ENCODE peak calls at places on chromosomes 4 and X, in four cellular contexts. One of them, this sample, is unnamed.

GRCh38 chr4:65521666-65522065 is 148.6 kb downstream of the EPHA5 start:
- DNase-seq in A549: no peak
- DNase-seq in K562: no peak
- DNase-seq in HepG2: no peak
- DNase-seq in this sample: no peak

GRCh38 chrX:30627818-30628652 is 25.2 kb upstream of the GK start:
- DNase-seq in HepG2: peak
- DNase-seq in K562: no peak
- DNase-seq in A549: no peak
- DNase-seq in this sample: no peak

GRCh38 chrX:6813836-6814370 is 279.0 kb upstream of the VCX3A start:
- DNase-seq in A549: no peak
- DNase-seq in HepG2: no peak
- DNase-seq in K562: no peak
- DNase-seq in this sample: peak

GRCh38 chr4:32148120-32148666 is 1428.0 kb downstream of the PCDH7 start:
- DNase-seq in HepG2: no peak
- DNase-seq in A549: no peak
- DNase-seq in K562: no peak
- DNase-seq in this sample: no peak

GRCh38 chr4:107863850-107864371 is 39.2 kb downstream of the SGMS2 start:
- DNase-seq in HepG2: peak
- DNase-seq in A549: no peak
- DNase-seq in K562: peak
- DNase-seq in this sample: no peak

GRCh38 chr4:136637071-136637777 is 895.1 kb downstream of the PCDH18 start:
- DNase-seq in A549: no peak
- DNase-seq in HepG2: peak
- DNase-seq in K562: peak
- DNase-seq in this sample: peak

GRCh38 chrX:34521563-34521962 is 135.5 kb downstream of the TMEM47 start:
- DNase-seq in HepG2: no peak
- DNase-seq in K562: no peak
- DNase-seq in A549: no peak
- DNase-seq in this sample: no peak

GRCh38 chr4:185772391-185773093 is 39.5 kb downstream of the SORBS2 start:
- DNase-seq in HepG2: no peak
- DNase-seq in A549: no peak
- DNase-seq in K562: no peak
- DNase-seq in this sample: no peak

GRCh38 chr4:138050601-138051000 is 191.5 kb downstream of the SLC7A11 start:
- DNase-seq in K562: no peak
- DNase-seq in HepG2: no peak
- DNase-seq in A549: no peak
- DNase-seq in this sample: peak

GRCh38 chr4:153929651-153930050 is 140.8 kb upstream of the SFRP2 start:
- DNase-seq in HepG2: no peak
- DNase-seq in K562: no peak
- DNase-seq in A549: no peak
- DNase-seq in this sample: no peak

GRCh38 chrX:72395252-72395651 is 89.5 kb upstream of the CITED1 start:
- DNase-seq in K562: no peak
- DNase-seq in HepG2: no peak
- DNase-seq in A549: no peak
- DNase-seq in this sample: no peak

GRCh38 chrX:74788545-74789086 is 136.6 kb downstream of the NEXMIF start:
- DNase-seq in A549: no peak
- DNase-seq in K562: peak
- DNase-seq in HepG2: no peak
- DNase-seq in this sample: no peak

GRCh38 chrX:4268676-4269075 is 555.2 kb upstream of the PRKX start:
- DNase-seq in A549: no peak
- DNase-seq in HepG2: no peak
- DNase-seq in K562: no peak
- DNase-seq in this sample: peak

GRCh38 chr4:101953949-101954348 is 163.4 kb downstream of the BANK1 start:
- DNase-seq in K562: no peak
- DNase-seq in HepG2: peak
- DNase-seq in A549: no peak
- DNase-seq in this sample: peak

GRCh38 chrX:123884809-123885408 is 25.1 kb downstream of the XIAP start:
- DNase-seq in K562: peak
- DNase-seq in HepG2: peak
- DNase-seq in A549: peak
- DNase-seq in this sample: no peak

GRCh38 chrX:109345866-109346265 is 136.0 kb downstream of the GUCY2F start:
- DNase-seq in HepG2: no peak
- DNase-seq in K562: no peak
- DNase-seq in A549: no peak
- DNase-seq in this sample: no peak

GRCh38 chr4:80948995-80949394 is 81.5 kb upstream of the BMP3 start:
- DNase-seq in K562: no peak
- DNase-seq in A549: no peak
- DNase-seq in HepG2: no peak
- DNase-seq in this sample: no peak

GRCh38 chr4:80948161-80948560 is 82.3 kb upstream of the BMP3 start:
- DNase-seq in A549: no peak
- DNase-seq in K562: no peak
- DNase-seq in HepG2: no peak
- DNase-seq in this sample: no peak
- TF ChIP-seq NR3C1 in A549: no peak
- TF ChIP-seq NR3C1 in K562: no peak
- TF ChIP-seq NR3C1 in HepG2: no peak
- TF ChIP-seq NR3C1 in this sample: no peak

GRCh38 chr4:174763454-174764104 is 65.5 kb downstream of the GLRA3 start:
- DNase-seq in K562: no peak
- DNase-seq in A549: no peak
- DNase-seq in HepG2: no peak
- DNase-seq in this sample: no peak

GRCh38 chr4:174764105-174764729 is 64.8 kb downstream of the GLRA3 start:
- DNase-seq in K562: peak
- DNase-seq in A549: peak
- DNase-seq in HepG2: peak
- DNase-seq in this sample: no peak
- TF ChIP-seq NR3C1 in K562: no peak
- TF ChIP-seq NR3C1 in A549: no peak
- TF ChIP-seq NR3C1 in HepG2: no peak
- TF ChIP-seq NR3C1 in this sample: no peak

GRCh38 chr4:22315643-22316042 is 200.2 kb downstream of the ADGRA3 start:
- DNase-seq in K562: no peak
- DNase-seq in A549: no peak
- DNase-seq in HepG2: no peak
- DNase-seq in this sample: no peak
- TF ChIP-seq NR3C1 in K562: no peak
- TF ChIP-seq NR3C1 in A549: no peak
- TF ChIP-seq NR3C1 in HepG2: no peak
- TF ChIP-seq NR3C1 in this sample: no peak

DNA sequence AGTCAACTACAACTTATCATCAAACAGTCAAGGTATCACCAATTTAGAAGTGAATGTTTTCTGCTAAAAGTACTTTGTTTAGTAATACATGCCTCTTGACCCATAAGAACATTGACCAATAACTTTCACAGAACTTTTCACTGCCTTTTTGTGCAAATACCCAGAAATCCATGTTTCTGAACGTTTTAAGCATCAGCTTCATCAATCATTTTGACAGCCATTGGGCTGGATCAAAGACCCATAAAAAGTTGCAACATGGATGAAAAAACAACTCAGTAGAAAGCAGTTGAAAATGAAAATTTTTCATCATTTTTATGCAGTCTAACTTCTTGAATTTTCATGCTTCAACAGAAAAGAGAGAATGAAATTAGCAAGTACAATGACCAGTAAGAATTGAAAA is 466.7 kb downstream of the TRAM1L1 start:
- DNase-seq in K562: no peak
- DNase-seq in HepG2: no peak
- DNase-seq in A549: no peak
- DNase-seq in this sample: no peak
- TF ChIP-seq NR3C1 in K562: no peak
- TF ChIP-seq NR3C1 in HepG2: no peak
- TF ChIP-seq NR3C1 in A549: no peak
- TF ChIP-seq NR3C1 in this sample: no peak

DNA sequence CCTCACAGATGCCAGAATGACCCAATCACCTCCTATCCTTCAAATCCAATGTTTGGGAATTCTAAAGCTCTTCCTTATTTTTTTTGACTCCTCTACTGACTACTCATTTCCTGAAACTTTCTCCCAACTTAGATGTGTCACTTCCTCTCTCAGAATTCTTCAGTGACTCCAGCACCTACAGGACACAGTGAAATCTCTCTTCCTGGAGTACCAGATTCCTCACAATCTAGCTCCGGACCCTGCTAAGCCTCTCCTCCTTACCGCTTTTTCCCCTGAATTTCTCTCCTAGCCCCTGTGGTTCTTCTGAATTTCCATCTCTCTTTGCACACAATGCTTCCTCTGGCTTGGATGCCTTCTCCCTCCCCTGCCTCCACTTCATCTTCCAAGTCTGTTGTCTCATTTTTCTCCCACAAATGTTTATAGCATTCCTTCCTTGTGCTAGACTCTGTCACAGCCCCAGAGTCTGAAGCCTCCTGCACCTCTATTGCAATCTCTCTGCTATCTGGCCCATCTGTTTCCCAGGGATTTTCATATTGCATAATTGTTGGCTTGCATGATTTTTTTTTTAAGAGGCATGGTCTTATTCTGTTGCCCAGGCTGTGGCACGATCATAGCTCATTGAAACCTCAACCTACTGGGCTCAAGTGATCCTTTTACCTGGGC is 80.1 kb downstream of the ANAPC4 start:
- DNase-seq in A549: no peak
- DNase-seq in K562: no peak
- DNase-seq in HepG2: no peak
- DNase-seq in this sample: no peak
- TF ChIP-seq NR3C1 in A549: no peak
- TF ChIP-seq NR3C1 in K562: no peak
- TF ChIP-seq NR3C1 in HepG2: no peak
- TF ChIP-seq NR3C1 in this sample: no peak

GRCh38 chr4:128707864-128708263 is 101.6 kb upstream of the JADE1 start:
- DNase-seq in A549: no peak
- DNase-seq in K562: no peak
- DNase-seq in HepG2: no peak
- DNase-seq in this sample: no peak
- TF ChIP-seq NR3C1 in A549: no peak
- TF ChIP-seq NR3C1 in K562: no peak
- TF ChIP-seq NR3C1 in HepG2: no peak
- TF ChIP-seq NR3C1 in this sample: no peak

DNA sequence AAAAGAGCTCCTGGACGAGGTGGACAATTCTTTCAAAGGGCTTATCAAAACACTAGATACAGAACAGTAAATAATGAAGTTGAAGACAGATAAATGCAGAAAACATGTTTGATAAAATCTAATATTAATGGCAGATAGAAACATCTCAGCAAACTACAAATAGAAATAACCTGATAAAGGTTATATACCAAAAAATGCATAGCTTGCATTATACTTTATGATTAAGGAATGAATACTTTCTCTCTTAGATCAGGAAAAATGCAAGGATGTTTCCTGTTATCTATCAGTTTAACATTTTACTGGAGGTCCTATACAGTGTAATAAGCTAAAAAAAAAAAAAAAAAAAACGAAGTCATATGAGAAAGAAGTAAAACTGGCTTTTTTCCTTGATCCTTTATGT is 304.5 kb upstream of the CXorf51A start:
- DNase-seq in K562: no peak
- DNase-seq in A549: no peak
- DNase-seq in HepG2: no peak
- DNase-seq in this sample: no peak
- TF ChIP-seq NR3C1 in K562: no peak
- TF ChIP-seq NR3C1 in A549: no peak
- TF ChIP-seq NR3C1 in HepG2: no peak
- TF ChIP-seq NR3C1 in this sample: no peak

This sample was measured in WTC11.